ENCODE peak calls at places on chromosome 21, in five cellular contexts. I is astrocyte of the spinal cord, G is NT2/D1, M is fibroblast of villous mesenchyme, C is suprapubic skin. P is an unnamed sample.

GRCh38 chr21:33975548-33976081 is 60.0 kb upstream of the ATP5PO start:
- DNase-seq in I (peak; percentile 19), G (no peak), M (no peak), C (no peak), P (peak; percentile 59)

GRCh38 chr21:46144464-46145070 is 10.8 kb downstream of the FTCD start:
- DNase-seq in I (no peak), G (no peak), M (no peak), C (no peak), P (no peak)

GRCh38 chr21:33135925-33136324 is 66.0 kb downstream of the OLIG1 start:
- DNase-seq in I (no peak), G (no peak), M (no peak), C (no peak), P (no peak)

GRCh38 chr21:33866851-33867250 is 48.8 kb downstream of the ATP5PO start:
- DNase-seq in I (no peak), G (no peak), M (no peak), C (no peak), P (no peak)

GRCh38 chr21:39251326-39251725 is 62.1 kb downstream of the BRWD1 start:
- DNase-seq in I (no peak), G (no peak), M (peak; percentile 57), C (no peak), P (no peak)

GRCh38 chr21:35562876-35563275 is 497.4 kb downstream of the SETD4 start:
- DNase-seq in I (peak; percentile 37), G (no peak), M (peak; percentile 64), C (no peak), P (no peak)

GRCh38 chr21:32990666-32991065 is 35.1 kb upstream of the OLIG2 start:
- DNase-seq in I (no peak), G (no peak), M (no peak), C (no peak), P (no peak)

GRCh38 chr21:39313042-39313456 is 383 bp downstream of the BRWD1 start:
- DNase-seq in I (no peak), G (peak; percentile 27), M (no peak), C (no peak), P (peak; percentile 7)

GRCh38 chr21:33684923-33685560 is 42.7 kb downstream of the ITSN1 start:
- DNase-seq in I (peak; percentile 50), G (peak; percentile 83), M (no peak), C (no peak), P (no peak)

GRCh38 chr21:42747746-42748351 is 94.4 kb downstream of the PDE9A start:
- DNase-seq in I (no peak), G (no peak), M (no peak), C (no peak), P (no peak)
- H3K4me3 ChIP-seq in I (no peak overlapping the region), G (no peak overlapping the region), M (no peak overlapping the region), C (no peak overlapping the region), P (peak overlapping the region; percentile 50)

DNA sequence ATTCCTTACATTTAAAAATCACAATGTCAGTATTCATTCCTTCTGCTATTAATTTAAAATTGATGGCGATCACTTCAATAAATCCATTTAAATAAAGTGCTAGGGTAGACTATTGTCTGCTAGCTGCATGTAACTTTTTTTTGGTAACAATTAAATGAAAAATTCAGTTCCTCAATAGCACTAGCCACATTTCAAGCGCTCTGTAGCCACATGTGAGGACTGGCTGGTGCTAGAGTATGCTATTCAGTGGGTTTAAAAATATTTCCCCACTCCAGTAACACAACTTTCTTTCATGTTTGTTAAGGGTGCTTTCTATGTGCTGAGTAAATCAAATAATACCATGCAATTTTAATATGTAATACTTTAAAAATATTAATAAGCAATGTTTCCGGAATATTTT is 108.2 kb downstream of the LTN1 start:
- DNase-seq in I (no peak), G (no peak), M (no peak), C (no peak), P (no peak)
- H3K4me3 ChIP-seq in I (peak overlapping the region; percentile 73), G (peak overlapping the region; percentile 87), M (peak overlapping the region; percentile 64), C (peak overlapping the region; percentile 48), P (peak overlapping the region; percentile 87)

GRCh38 chr21:44933199-44933937 is 6.5 kb upstream of the SLX9 start:
- DNase-seq in I (no peak), G (no peak), M (no peak), C (no peak), P (no peak)
- H3K4me3 ChIP-seq in I (no peak overlapping the region), G (no peak overlapping the region), M (no peak overlapping the region), C (no peak overlapping the region), P (no peak overlapping the region)

DNA sequence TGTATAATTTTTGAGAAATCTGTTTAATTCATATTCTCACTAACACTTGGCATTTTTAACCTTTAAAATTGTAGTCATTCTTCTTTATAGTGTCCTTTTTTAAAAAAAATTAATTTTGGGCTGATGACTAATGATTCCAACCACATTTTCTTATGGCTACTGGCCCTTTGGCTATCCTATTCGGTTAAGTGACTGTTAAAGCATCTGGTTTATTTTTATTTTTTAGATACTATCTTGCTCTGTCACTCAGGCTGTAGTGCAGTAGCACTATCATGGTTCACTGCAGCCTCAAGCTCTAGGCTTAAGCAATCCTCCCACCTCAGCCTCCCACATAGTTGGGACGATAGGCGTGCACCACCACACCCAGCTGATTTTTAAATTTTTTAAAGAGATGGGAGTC is 723.2 kb upstream of the CXADR start:
- DNase-seq in I (no peak), G (no peak), M (no peak), C (no peak), P (no peak)
- H3K4me3 ChIP-seq in I (no peak overlapping the region), G (no peak overlapping the region), M (no peak overlapping the region), C (no peak overlapping the region), P (no peak overlapping the region)

DNA sequence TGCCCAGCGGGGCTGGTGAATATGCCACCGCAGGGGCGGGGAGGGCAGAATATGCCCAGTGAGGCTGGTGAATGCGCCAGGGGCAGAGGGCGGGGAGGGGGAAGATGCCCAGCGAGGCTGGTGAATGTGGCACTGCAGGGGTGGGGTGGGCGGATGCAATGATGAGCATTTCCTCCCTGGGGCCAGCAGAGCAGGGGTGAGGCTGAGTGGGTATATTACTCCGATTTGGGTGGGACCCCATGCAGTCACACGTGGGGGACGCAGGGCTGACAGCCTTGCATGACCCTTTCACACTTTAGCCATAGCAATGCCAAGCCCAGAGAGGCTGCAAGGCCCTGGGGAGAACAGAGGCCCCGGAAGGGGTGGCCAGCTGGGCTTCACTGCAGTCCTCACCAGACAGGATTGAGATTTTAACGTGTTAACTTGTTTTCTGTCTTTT is 9.3 kb upstream of the SLX9 start:
- DNase-seq in I (no peak), G (no peak), M (no peak), C (no peak), P (peak; percentile 83)
- H3K4me3 ChIP-seq in I (no peak overlapping the region), G (no peak overlapping the region), M (no peak overlapping the region), C (no peak overlapping the region), P (peak overlapping the region; percentile 81)

GRCh38 chr21:44285547-44285992 is at the start of gene AIRE:
- DNase-seq in I (no peak), G (no peak), M (no peak), C (no peak), P (no peak)
- H3K4me3 ChIP-seq in I (no peak within 1 kb of the TSS), G (no peak within 1 kb of the TSS), M (peak within 1 kb of the TSS; percentile 21), C (peak within 1 kb of the TSS; percentile 31), P (no peak within 1 kb of the TSS)

DNA sequence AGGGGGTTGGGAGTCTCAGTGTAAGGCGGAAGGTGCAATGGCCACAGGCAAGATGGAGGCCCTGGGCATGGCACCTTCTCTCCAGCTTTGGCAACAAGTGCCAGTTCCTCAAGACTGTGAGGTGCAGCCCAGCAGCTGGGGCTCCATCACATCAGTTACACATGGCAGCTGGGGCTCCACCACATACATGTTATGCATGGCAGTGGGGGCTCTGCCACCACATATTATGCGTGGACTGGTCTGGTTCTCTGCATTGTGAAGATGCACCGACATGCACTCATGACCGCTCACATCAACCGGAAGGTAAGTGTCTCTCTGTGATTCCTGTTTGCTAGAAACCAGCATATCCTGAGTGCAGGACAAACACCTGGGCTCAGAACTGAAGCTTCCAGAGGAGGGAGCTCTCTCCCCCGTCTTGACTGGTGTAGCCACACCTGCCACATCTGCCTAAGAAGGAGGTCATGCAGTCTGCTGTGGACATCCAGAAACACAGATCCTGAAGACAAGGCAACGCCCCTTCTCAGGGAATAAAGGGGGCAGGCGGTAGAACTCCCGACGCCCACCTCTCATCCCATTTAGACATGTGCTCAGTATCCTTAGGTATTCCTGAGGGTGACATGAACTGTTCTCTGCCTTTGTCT is 104.1 kb upstream of the TMPRSS2 start:
- DNase-seq in I (no peak), G (peak; percentile 59), M (no peak), C (no peak), P (no peak)
- H3K4me3 ChIP-seq in I (no peak overlapping the region), G (no peak overlapping the region), M (no peak overlapping the region), C (no peak overlapping the region), P (no peak overlapping the region)

GRCh38 chr21:15763359-15763758 is 33.6 kb downstream of the USP25 start:
- DNase-seq in I (no peak), G (no peak), M (no peak), C (no peak), P (no peak)
- H3K4me3 ChIP-seq in I (no peak overlapping the region), G (no peak overlapping the region), M (no peak overlapping the region), C (no peak overlapping the region), P (no peak overlapping the region)

P was measured in CD8-positive, alpha-beta memory T cell.